ENCODE peak calls at places on chromosomes 1 and 21, in nine cellular contexts. T is pancreas, X is body of pancreas, O is adipocyte, M is IMR-90, U is uterus, L is fibroblast of lung, V is Peyer's patch, F is right cardiac atrium. B is an unnamed sample.

GRCh38 chr1:61839702-61840101 is 97.4 kb downstream of the PATJ start:
- DNase-seq in T (no peak), X (no peak), O (peak; percentile 77), M (peak; percentile 80), U (no peak), L (peak; percentile 75), V (no peak), F (no peak), B (no peak)

GRCh38 chr1:24905979-24906720 is 23.9 kb downstream of the RUNX3 start:
- DNase-seq in T (peak; percentile 56), X (no peak), O (no peak), M (no peak), U (no peak), L (no peak), V (peak; percentile 27), F (no peak), B (peak; percentile 57)

GRCh38 chr1:183385746-183386145 is 32.4 kb downstream of the NMNAT2 start:
- DNase-seq in T (no peak), X (no peak), O (peak; percentile 2), M (no peak), U (no peak), L (no peak), V (no peak), F (no peak), B (no peak)

GRCh38 chr1:81155131-81155530 is 645.6 kb upstream of the ADGRL2 start:
- DNase-seq in T (no peak), X (no peak), O (peak; percentile 76), M (peak; percentile 85), U (no peak), L (peak; percentile 38), V (no peak), F (no peak), B (no peak)

GRCh38 chr1:80656011-80656627 is 1144.6 kb upstream of the ADGRL2 start:
- DNase-seq in T (no peak), X (no peak), O (peak; percentile 37), M (no peak), U (no peak), L (peak; percentile 39), V (peak; percentile 58), F (no peak), B (no peak)

GRCh38 chr1:46114925-46115603 is 17.4 kb downstream of the PIK3R3 start:
- DNase-seq in T (no peak), X (no peak), O (no peak), M (no peak), U (no peak), L (peak; percentile 43), V (no peak), F (no peak), B (no peak)

GRCh38 chr21:33901421-33902288 is 13.9 kb downstream of the ATP5PO start:
- DNase-seq in T (no peak), X (no peak), O (peak; percentile 70), M (peak; percentile 67), U (peak; percentile 28), L (peak; percentile 63), V (peak; percentile 49), F (peak; percentile 45), B (no peak)

GRCh38 chr1:185811062-185811709 is 77.0 kb downstream of the HMCN1 start:
- DNase-seq in T (no peak), X (no peak), O (no peak), M (no peak), U (no peak), L (no peak), V (no peak), F (no peak), B (no peak)

GRCh38 chr1:112509005-112509659 is 367 bp downstream of the WNT2B start:
- DNase-seq in T (peak; percentile 71), X (no peak), O (no peak), M (no peak), U (no peak), L (no peak), V (peak; percentile 56), F (peak; percentile 27), B (peak; percentile 73)

GRCh38 chr1:47686731-47687617 is 249.1 kb downstream of the FOXD2 start:
- DNase-seq in T (no peak), X (no peak), O (no peak), M (no peak), U (no peak), L (no peak), V (no peak), F (no peak), B (peak; percentile 58)

GRCh38 chr1:208028526-208028925 is 117.6 kb upstream of the CD34 start:
- DNase-seq in T (no peak), X (no peak), O (no peak), M (no peak), U (no peak), L (no peak), V (no peak), F (no peak), B (no peak)

GRCh38 chr1:150692720-150693119 is 4.2 kb downstream of the GOLPH3L start:
- DNase-seq in T (no peak), X (no peak), O (no peak), M (peak; percentile 8), U (no peak), L (no peak), V (no peak), F (no peak), B (no peak)

GRCh38 chr1:200351826-200352549 is 57.8 kb downstream of the ZNF281 start:
- DNase-seq in T (no peak), X (no peak), O (peak; percentile 93), M (peak; percentile 98), U (no peak), L (peak; percentile 94), V (no peak), F (no peak), B (no peak)

GRCh38 chr21:43848771-43849170 is 16.3 kb upstream of the AGPAT3 start:
- DNase-seq in T (peak; percentile 19), X (no peak), O (no peak), M (no peak), U (no peak), L (no peak), V (no peak), F (no peak), B (no peak)

GRCh38 chr1:155197901-155198546 is 9.7 kb downstream of the THBS3 start:
- DNase-seq in T (peak; percentile 53), X (no peak), O (no peak), M (no peak), U (no peak), L (no peak), V (no peak), F (no peak), B (no peak)

GRCh38 chr1:226995966-226996332 is 55.9 kb downstream of the COQ8A start:
- DNase-seq in T (no peak), X (no peak), O (no peak), M (no peak), U (no peak), L (no peak), V (no peak), F (no peak), B (no peak)

DNA sequence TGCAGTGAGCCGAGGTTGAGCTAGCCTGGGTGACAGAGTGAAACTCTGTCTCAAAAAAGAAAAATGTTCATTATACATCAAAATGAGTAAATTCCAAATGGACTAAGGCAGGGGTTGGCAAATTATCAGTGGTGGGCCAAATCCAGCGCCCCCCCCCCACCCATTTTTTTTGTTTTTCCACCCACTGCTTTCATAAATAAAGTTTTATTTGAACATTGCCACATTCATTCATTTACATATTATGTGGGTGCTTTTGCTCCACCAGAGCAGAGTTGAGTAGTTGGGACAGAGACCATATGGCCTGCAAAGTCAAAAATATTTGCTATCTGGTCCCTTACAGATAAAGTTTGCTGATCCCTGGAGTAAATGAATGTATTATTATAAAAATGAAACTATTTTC is 99.4 kb downstream of the ZMYM4 start:
- DNase-seq in T (no peak), X (no peak), O (no peak), M (no peak), U (no peak), L (no peak), V (no peak), F (no peak), B (no peak)
- H3K4me1 ChIP-seq in T (no peaks in the 10 kb centered on the region), X (peaks cover 6% of the 10 kb centered on the region), O (peaks cover 10% of the 10 kb centered on the region), M (peaks cover 4% of the 10 kb centered on the region), U (no peaks in the 10 kb centered on the region), L (peaks cover 4% of the 10 kb centered on the region), V (no peaks in the 10 kb centered on the region), F (peaks cover 2% of the 10 kb centered on the region), B (peaks cover 4% of the 10 kb centered on the region)

GRCh38 chr21:38267136-38267535 is 10.3 kb downstream of the KCNJ15 start:
- DNase-seq in T (no peak), X (no peak), O (no peak), M (no peak), U (no peak), L (no peak), V (no peak), F (no peak), B (no peak)

GRCh38 chr21:38268859-38269566 is 12.2 kb downstream of the KCNJ15 start:
- DNase-seq in T (no peak), X (no peak), O (no peak), M (no peak), U (no peak), L (no peak), V (no peak), F (no peak), B (no peak)

GRCh38 chr21:38267991-38268858 is 11.4 kb downstream of the KCNJ15 start:
- DNase-seq in T (no peak), X (no peak), O (peak; percentile 12), M (no peak), U (no peak), L (peak; percentile 22), V (no peak), F (no peak), B (no peak)

GRCh38 chr21:38272215-38272614 is 15.4 kb downstream of the KCNJ15 start:
- DNase-seq in T (no peak), X (no peak), O (no peak), M (no peak), U (no peak), L (no peak), V (no peak), F (no peak), B (no peak)

GRCh38 chr21:38269567-38269917 is 12.8 kb downstream of the KCNJ15 start:
- DNase-seq in T (no peak), X (no peak), O (no peak), M (no peak), U (no peak), L (no peak), V (no peak), F (no peak), B (no peak)
- H3K9me3 ChIP-seq in T (no peaks in the 10 kb centered on the region), X (no peaks in the 10 kb centered on the region), O (no peaks in the 10 kb centered on the region), M (no peaks in the 10 kb centered on the region), U (no peaks in the 10 kb centered on the region), L (no peaks in the 10 kb centered on the region), V (no peaks in the 10 kb centered on the region), F (no peaks in the 10 kb centered on the region), B (no peaks in the 10 kb centered on the region)

GRCh38 chr1:27483659-27484058 is 6.3 kb downstream of the WASF2 start:
- DNase-seq in T (no peak), X (no peak), O (no peak), M (no peak), U (no peak), L (no peak), V (no peak), F (no peak), B (no peak)
- H3K4me1 ChIP-seq in T (peaks cover 15% of the 10 kb centered on the region), X (peaks cover 30% of the 10 kb centered on the region), O (peaks cover 21% of the 10 kb centered on the region), M (peaks cover 5% of the 10 kb centered on the region), U (peaks cover 3% of the 10 kb centered on the region), L (peaks cover 2% of the 10 kb centered on the region), V (peaks cover 48% of the 10 kb centered on the region), F (peaks cover 8% of the 10 kb centered on the region), B (peaks cover 51% of the 10 kb centered on the region)

DNA sequence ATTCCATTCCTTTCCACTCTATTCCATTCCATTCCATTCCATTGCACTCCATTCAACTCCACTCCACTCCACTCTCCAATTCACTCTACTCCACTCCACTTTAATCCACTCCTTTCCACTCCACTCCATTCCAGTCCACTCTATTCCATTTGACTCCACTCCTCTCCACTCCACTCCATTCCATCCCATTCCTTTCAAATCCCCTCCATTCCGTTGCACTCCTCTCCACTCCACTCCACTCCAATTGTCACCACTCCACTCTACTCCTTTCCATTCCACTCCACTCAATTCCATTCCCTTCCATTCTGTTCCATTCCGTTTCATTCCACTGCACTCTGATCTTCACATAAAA is 2563.7 kb upstream of the TPTE start:
- DNase-seq in T (no peak), X (no peak), O (no peak), M (no peak), U (no peak), L (no peak), V (no peak), F (no peak), B (no peak)
- H3K9me3 ChIP-seq in T (peaks cover under 1% of the 10 kb centered on the region), X (peaks cover 4% of the 10 kb centered on the region), O (peaks cover 70% of the 10 kb centered on the region), M (peaks cover 48% of the 10 kb centered on the region), U (peaks cover 12% of the 10 kb centered on the region), L (peaks cover 17% of the 10 kb centered on the region), V (no peaks in the 10 kb centered on the region), F (peaks cover 11% of the 10 kb centered on the region), B (peaks cover 76% of the 10 kb centered on the region)